ENCODE peak calls at places on chromosomes 6 and 20, in four cellular contexts. L is fibroblast of lung, B is neural progenitor cell, E is DND-41. S is an unnamed sample. For H3K4me1, the result is how much of the 10 kb centered on the place peaks cover.

GRCh38 chr6:105382477-105382876 is 20.4 kb downstream of the PREP start:
- DNase-seq in L (peak), B (no peak), E (no peak), S (no peak)

GRCh38 chr20:10505320-10506226 is 70.5 kb downstream of the SLX4IP start:
- DNase-seq in L (peak), B (no peak), E (no peak), S (no peak)

GRCh38 chr6:1390071-1390804 is 862 bp downstream of the FOXF2 start:
- DNase-seq in L (peak), B (peak), E (no peak), S (peak)

GRCh38 chr6:10138917-10139316 is 276.0 kb downstream of the TFAP2A start:
- DNase-seq in L (no peak), B (no peak), E (no peak), S (no peak)

GRCh38 chr6:13615802-13616140 is 636 bp downstream of the NOL7 start:
- DNase-seq in L (peak), B (peak), E (peak), S (peak)

GRCh38 chr6:99933129-99933528 is 60.9 kb downstream of the MCHR2 start:
- DNase-seq in L (peak), B (no peak), E (no peak), S (no peak)

GRCh38 chr6:109053285-109053684 is 41.4 kb downstream of the SESN1 start:
- DNase-seq in L (no peak), B (no peak), E (no peak), S (no peak)

GRCh38 chr20:8166730-8167129 is 34.7 kb downstream of the PLCB1 start:
- DNase-seq in L (no peak), B (no peak), E (no peak), S (no peak)

GRCh38 chr6:64831680-64832079 is 875.3 kb downstream of the EYS start:
- DNase-seq in L (no peak), B (no peak), E (no peak), S (no peak)

GRCh38 chr20:4966826-4967751 is 34.2 kb downstream of the SLC23A2 start:
- DNase-seq in L (peak), B (no peak), E (no peak), S (no peak)

GRCh38 chr6:25675172-25675571 is 23.2 kb downstream of the SCGN start:
- DNase-seq in L (no peak), B (no peak), E (no peak), S (no peak)

GRCh38 chr6:169175360-169175887 is 78.2 kb downstream of the THBS2 start:
- DNase-seq in L (no peak), B (no peak), E (no peak), S (no peak)

GRCh38 chr6:112243861-112244415 is 10.4 kb downstream of the LAMA4 start:
- DNase-seq in L (no peak), B (no peak), E (no peak), S (peak)

GRCh38 chr20:37574199-37574890 is 46.7 kb upstream of the BLCAP start:
- DNase-seq in L (no peak), B (no peak), E (no peak), S (no peak)

GRCh38 chr20:6750438-6750837 is 17.0 kb upstream of the BMP2 start:
- DNase-seq in L (no peak), B (no peak), E (no peak), S (no peak)

GRCh38 chr6:170235726-170236125 is 55.2 kb downstream of the DLL1 start:
- DNase-seq in L (no peak), B (peak), E (no peak), S (no peak)

GRCh38 chr6:154302111-154302752 is 54.4 kb downstream of the IPCEF1 start:
- DNase-seq in L (peak), B (no peak), E (peak), S (no peak)

GRCh38 chr20:30811896-30812671 is 445.4 kb upstream of the DEFB115 start:
- DNase-seq in L (peak), B (peak), E (no peak), S (peak)

GRCh38 chr6:90691823-90692222 is 105.0 kb upstream of the MAP3K7 start:
- DNase-seq in L (no peak), B (no peak), E (peak), S (peak)

GRCh38 chr6:11653028-11653583 is 115.6 kb downstream of the TMEM170B start:
- DNase-seq in L (peak), B (no peak), E (no peak), S (peak)

GRCh38 chr6:24313477-24314141 is 44.2 kb downstream of the DCDC2 start:
- DNase-seq in L (no peak), B (peak), E (no peak), S (no peak)

GRCh38 chr20:59145926-59146800 is 17.5 kb upstream of the ZNF831 start:
- DNase-seq in L (no peak), B (no peak), E (no peak), S (no peak)

GRCh38 chr6:124478906-124479305 is 483.3 kb upstream of the RNF217 start:
- DNase-seq in L (no peak), B (no peak), E (no peak), S (no peak)

GRCh38 chr20:63138855-63139341 is 77.0 kb downstream of the YTHDF1 start:
- DNase-seq in L (no peak), B (no peak), E (no peak), S (no peak)

GRCh38 chr6:155309150-155309549 is 5.1 kb downstream of the TFB1M start:
- DNase-seq in L (peak), B (no peak), E (no peak), S (no peak)

GRCh38 chr6:140909620-140910019 is 1223.1 kb upstream of the GJE1 start:
- DNase-seq in L (peak), B (no peak), E (no peak), S (no peak)

GRCh38 chr6:157218371-157219198 is 104.7 kb downstream of the TMEM242 start:
- DNase-seq in L (no peak), B (no peak), E (no peak), S (peak)

GRCh38 chr6:6131492-6132109 is 124.9 kb upstream of the NRN1 start:
- DNase-seq in L (no peak), B (peak), E (peak), S (peak)

GRCh38 chr6:167031082-167031709 is 32.0 kb downstream of the CEP43 start:
- DNase-seq in L (no peak), B (no peak), E (no peak), S (no peak)

GRCh38 chr6:127117979-127118504 is 429 bp upstream of the RSPO3 start:
- DNase-seq in L (peak), B (peak), E (no peak), S (peak)

GRCh38 chr6:43231735-43232450 is 2.6 kb upstream of the DNPH1 start:
- DNase-seq in L (no peak), B (no peak), E (no peak), S (no peak)

GRCh38 chr6:43231053-43231452 is 1.8 kb upstream of the DNPH1 start:
- DNase-seq in L (no peak), B (no peak), E (no peak), S (no peak)

GRCh38 chr6:43228951-43229802 is at the start of gene DNPH1:
- DNase-seq in L (peak), B (peak), E (peak), S (peak)

GRCh38 chr6:43226192-43226851 is 3.0 kb downstream of the DNPH1 start:
- DNase-seq in L (no peak), B (no peak), E (no peak), S (no peak)

GRCh38 chr6:43229803-43230239 is 540 bp upstream of the DNPH1 start:
- DNase-seq in L (no peak), B (no peak), E (no peak), S (no peak)
- H3K9ac ChIP-seq in L (no peak), B (no peak), E (peak), S (no peak)

GRCh38 chr6:110185879-110186278 is 5.7 kb downstream of the CDC40 start:
- DNase-seq in L (no peak), B (no peak), E (no peak), S (no peak)
- H3K4me1 ChIP-seq in L (under half), B (under half), E (under half), S (under half)

DNA sequence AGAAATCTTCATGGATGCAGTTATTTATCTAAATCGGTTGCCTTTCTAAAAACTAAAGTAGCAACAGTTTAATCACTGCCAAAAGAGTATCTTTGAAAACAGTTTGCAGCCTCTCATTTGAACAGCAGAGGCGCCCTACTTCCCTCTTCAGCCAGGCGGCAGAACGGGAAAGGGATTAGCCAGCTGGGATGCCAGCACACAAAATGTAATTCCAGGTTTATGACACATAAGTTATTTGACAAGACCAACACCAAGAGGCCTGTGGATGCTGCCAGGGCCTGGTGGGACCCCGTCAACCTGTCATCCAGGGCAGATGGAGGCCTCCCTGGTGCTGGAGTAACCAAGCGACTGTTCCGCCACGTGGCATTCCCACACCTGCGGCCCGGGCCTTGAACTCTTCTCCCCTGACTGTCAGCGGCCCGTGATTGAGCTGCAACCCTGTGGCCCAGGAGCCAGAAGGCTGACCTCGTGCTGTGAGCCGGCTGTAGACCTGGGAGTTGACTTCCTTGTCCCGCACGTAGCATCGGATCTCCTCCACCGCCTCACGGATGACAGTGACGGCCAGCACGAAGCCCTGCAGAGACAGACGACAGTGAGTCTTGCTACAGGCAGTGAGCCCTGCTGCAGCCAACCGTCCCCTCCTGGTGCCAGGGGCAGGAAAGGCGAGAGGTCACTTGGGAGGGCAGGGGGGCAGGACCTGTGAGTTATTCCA is 55.5 kb downstream of the ATP9A start:
- DNase-seq in L (peak), B (peak), E (no peak), S (peak)
- TF ChIP-seq CTCF in L (peak), B (peak), E (peak), S (peak)

GRCh38 chr6:151196571-151196970 is 43.2 kb upstream of the AKAP12 start:
- DNase-seq in L (peak), B (no peak), E (no peak), S (peak)
- H3K9ac ChIP-seq in L (no peak), B (no peak), E (no peak), S (no peak)

GRCh38 chr6:132140150-132140549 is 189.0 kb upstream of the CCN2 start:
- DNase-seq in L (no peak), B (no peak), E (no peak), S (no peak)
- H3K4me1 ChIP-seq in L (under half), B (under half), E (under half), S (under half)

S was measured in endodermal cell.